ENCODE peak calls at places on chromosomes 4 and X, in four cellular contexts. O is stimulated activated CD8-positive, alpha-beta memory T cell treated with anti-CD3 and anti-CD28 coated beads, Interleukin-15, amount 100 ng/mL, for 1 hour; F is prostate gland; T is fibroblast of the conjunctiva. N is an unnamed sample.

GRCh38 chrX:44874481-44875184 is 1.6 kb downstream of the KDM6A start:
- DNase-seq in O (no peak), F (peak; percentile 18), T (no peak), N (peak; percentile 9)

GRCh38 chrX:54357414-54358377 is at the start of gene WNK3:
- DNase-seq in O (no peak), F (peak; percentile 74), T (peak; percentile 48), N (peak; percentile 2)

GRCh38 chrX:148422531-148422930 is 77.9 kb upstream of the AFF2 start:
- DNase-seq in O (no peak), F (no peak), T (no peak), N (no peak)

GRCh38 chr4:112127048-112127637 is 18.1 kb upstream of the FAM241A start:
- DNase-seq in O (no peak), F (no peak), T (no peak), N (no peak)

GRCh38 chr4:182925298-182925738 is 8.1 kb upstream of the DCTD start:
- DNase-seq in O (peak; percentile 24), F (no peak), T (peak; percentile 63), N (peak; percentile 50)

GRCh38 chr4:79613269-79613995 is 205.4 kb upstream of the GK2 start:
- DNase-seq in O (no peak), F (no peak), T (no peak), N (no peak)

GRCh38 chr4:105234582-105234981 is 87.9 kb downstream of the TET2 start:
- DNase-seq in O (no peak), F (no peak), T (no peak), N (no peak)

GRCh38 chr4:139367421-139368090 is 65.3 kb upstream of the NDUFC1 start:
- DNase-seq in O (no peak), F (no peak), T (no peak), N (no peak)

GRCh38 chrX:100449696-100450606 is 39.9 kb upstream of the PCDH19 start:
- DNase-seq in O (no peak), F (no peak), T (no peak), N (no peak)

GRCh38 chr4:53431052-53431451 is 53.6 kb downstream of the FIP1L1 start:
- DNase-seq in O (no peak), F (no peak), T (no peak), N (no peak)

GRCh38 chr4:20641971-20642370 is 58.3 kb upstream of the PACRGL start:
- DNase-seq in O (no peak), F (no peak), T (no peak), N (no peak)

GRCh38 chr4:78363031-78363430 is 188.5 kb upstream of the ANXA3 start:
- DNase-seq in O (no peak), F (no peak), T (no peak), N (no peak)

GRCh38 chr4:91837608-91838029 is 466.1 kb upstream of the GRID2 start:
- DNase-seq in O (no peak), F (no peak), T (no peak), N (no peak)

GRCh38 chrX:65667503-65668355 is at the start of gene MSN:
- DNase-seq in O (peak; percentile 49), F (peak; percentile 39), T (no peak), N (peak; percentile 64)

GRCh38 chrX:151715735-151716134 is at the start of gene FATE1:
- DNase-seq in O (no peak), F (no peak), T (no peak), N (no peak)

GRCh38 chr4:15003441-15003890 is 1.2 kb downstream of the CPEB2 start:
- DNase-seq in O (no peak), F (peak; percentile 24), T (no peak), N (peak; percentile 55)